ENCODE peak calls at places on chromosomes 2 and 18, in seven cellular contexts. O is Kasumi-1, V is adrenal gland, C is DMS 273 treated with DMSO at 0.1 percent for 48 hours, U is GM23338, Q is nucleus accumbens, I is GM12892. R is an unnamed sample.
A peak's percentile ranks its signal among the peaks of the same experiment; 100 is the strongest.

GRCh38 chr2:134677866-134678774 is 40.7 kb downstream of the TMEM163 start:
- DNase-seq in Q (no peak), O (no peak), I (no peak), C (no peak), U (peak; percentile 26), V (peak; percentile 59), R (no peak)

GRCh38 chr18:23415530-23415929 is 37.6 kb upstream of the RIOK3 start:
- DNase-seq in O (no peak), I (no peak), Q (no peak), C (no peak), U (no peak), V (no peak), R (no peak)

GRCh38 chr2:102839668-102840388 is 78.0 kb downstream of the TMEM182 start:
- DNase-seq in O (peak; percentile 49), Q (peak; percentile 3), C (peak; percentile 7), V (peak; percentile 17), U (peak; percentile 89), I (no peak), R (no peak)

GRCh38 chr2:22291074-22291473 is 1093.9 kb upstream of the KLHL29 start:
- DNase-seq in U (no peak), O (no peak), Q (no peak), V (no peak), I (no peak), C (no peak), R (no peak)

GRCh38 chr18:46596119-46596518 is 60.9 kb downstream of the LOXHD1 start:
- DNase-seq in Q (no peak), I (no peak), V (no peak), O (peak; percentile 80), C (peak; percentile 28), U (no peak), R (no peak)

GRCh38 chr2:174326880-174327558 is 7.7 kb upstream of the SP9 start:
- DNase-seq in C (no peak), I (no peak), O (no peak), V (no peak), U (peak; percentile 55), Q (no peak), R (no peak)

GRCh38 chr2:210363876-210364275 is 48.9 kb upstream of the MYL1 start:
- DNase-seq in O (no peak), V (no peak), C (no peak), Q (no peak), U (no peak), I (no peak), R (no peak)

GRCh38 chr2:29053223-29053622 is 21.1 kb downstream of the PCARE start:
- DNase-seq in Q (no peak), I (no peak), V (no peak), O (no peak), U (peak; percentile 24), C (no peak), R (no peak)

GRCh38 chr18:69400253-69400975 is at the start of gene DOK6:
- DNase-seq in C (peak; percentile 88), Q (peak; percentile 50), U (peak; percentile 80), O (peak; percentile 48), V (peak; percentile 15), I (peak; percentile 11), R (no peak)

GRCh38 chr18:48861181-48861715 is 89.5 kb downstream of the SMAD7 start:
- DNase-seq in I (no peak), Q (no peak), O (no peak), U (peak; percentile 49), V (no peak), C (no peak), R (no peak)

GRCh38 chr18:23593720-23594119 is 7.4 kb upstream of the NPC1 start:
- DNase-seq in I (no peak), U (no peak), C (no peak), Q (no peak), V (no peak), O (no peak), R (no peak)

GRCh38 chr18:12839526-12840196 is 44.4 kb downstream of the PTPN2 start:
- DNase-seq in C (no peak), Q (no peak), O (peak; percentile 78), V (peak; percentile 18), I (no peak), U (no peak), R (peak; percentile 39)

GRCh38 chr2:80392446-80392845 is 87.9 kb upstream of the LRRTM1 start:
- DNase-seq in C (no peak), O (no peak), U (no peak), I (no peak), V (no peak), Q (no peak), R (no peak)

GRCh38 chr2:43425659-43426058 is 170.2 kb downstream of the THADA start:
- DNase-seq in C (no peak), U (no peak), Q (no peak), V (no peak), O (no peak), I (no peak), R (no peak)

GRCh38 chr2:202306034-202306433 is 40.5 kb downstream of the NOP58 start:
- DNase-seq in V (no peak), O (no peak), C (no peak), Q (no peak), U (no peak), I (no peak), R (no peak)

GRCh38 chr2:156704132-156704531 is 268.0 kb downstream of the GPD2 start:
- DNase-seq in U (no peak), O (no peak), V (no peak), C (no peak), Q (no peak), I (no peak), R (no peak)

GRCh38 chr2:44097322-44097907 is 71.3 kb upstream of the PPM1B start:
- DNase-seq in V (no peak), I (no peak), C (peak; percentile 57), O (no peak), U (no peak), Q (no peak), R (no peak)

GRCh38 chr2:9803023-9803805 is 40.1 kb upstream of the TAF1B start:
- DNase-seq in I (no peak), V (no peak), C (no peak), O (no peak), Q (no peak), U (no peak), R (no peak)

GRCh38 chr2:145034511-145034910 is 514.6 kb upstream of the ZEB2 start:
- DNase-seq in I (no peak), U (no peak), Q (no peak), C (no peak), O (no peak), V (no peak), R (no peak)

GRCh38 chr2:45706028-45706427 is 54.6 kb downstream of the PRKCE start:
- DNase-seq in I (no peak), V (no peak), C (no peak), O (no peak), Q (no peak), U (no peak), R (no peak)

GRCh38 chr2:55026202-55026601 is 24.0 kb downstream of the RTN4 start:
- DNase-seq in I (no peak), Q (no peak), O (peak; percentile 28), C (no peak), U (no peak), V (no peak), R (no peak)

GRCh38 chr2:228642861-228643260 is 461.4 kb upstream of the SPHKAP start:
- DNase-seq in I (no peak), C (no peak), U (no peak), Q (no peak), V (peak; percentile 53), O (no peak), R (no peak)

GRCh38 chr2:33437297-33437696 is 39.2 kb upstream of the RASGRP3 start:
- DNase-seq in O (no peak), C (no peak), Q (no peak), V (no peak), I (no peak), U (no peak), R (no peak)

GRCh38 chr2:20425371-20425881 is 21.4 kb upstream of the RHOB start:
- DNase-seq in U (no peak), O (no peak), V (no peak), I (no peak), Q (no peak), C (no peak), R (no peak)

GRCh38 chr2:113894156-113894743 is 4.4 kb downstream of the ACTR3 start:
- DNase-seq in O (peak; percentile 29), U (peak; percentile 15), I (no peak), V (no peak), Q (no peak), C (no peak), R (no peak)

GRCh38 chr18:33817096-33817495 is 239.1 kb downstream of the ASXL3 start:
- DNase-seq in Q (no peak), I (no peak), U (no peak), O (no peak), V (no peak), C (no peak), R (no peak)

GRCh38 chr2:32357545-32358482 is 991 bp downstream of the BIRC6 start:
- DNase-seq in O (no peak), V (peak; percentile 60), U (peak; percentile 64), C (no peak), Q (peak; percentile 29), I (peak; percentile 42), R (peak; percentile 22)

GRCh38 chr2:30758315-30758714 is 48.9 kb downstream of the CAPN13 start:
- DNase-seq in C (no peak), O (no peak), Q (no peak), V (no peak), I (no peak), U (no peak), R (no peak)

GRCh38 chr18:50878345-50879301 is at the start of gene ME2:
- DNase-seq in O (peak; percentile 93), V (peak; percentile 90), C (peak; percentile 80), Q (peak; percentile 92), I (peak; percentile 89), U (peak; percentile 94), R (peak; percentile 93)

GRCh38 chr18:25737710-25738251 is 352.6 kb downstream of the SS18 start:
- DNase-seq in O (no peak), Q (no peak), C (peak; percentile 55), U (no peak), V (no peak), I (no peak), R (no peak)

GRCh38 chr18:71431689-71432088 is 1112.5 kb downstream of the CBLN2 start:
- DNase-seq in C (no peak), V (no peak), I (no peak), O (no peak), Q (no peak), U (no peak), R (no peak)

GRCh38 chr2:64838817-64839216 is 150.4 kb upstream of the SLC1A4 start:
- DNase-seq in V (peak; percentile 72), O (no peak), Q (no peak), C (no peak), U (no peak), I (no peak), R (no peak)

GRCh38 chr2:192813341-192813740 is 618.6 kb upstream of the TMEFF2 start:
- DNase-seq in Q (no peak), C (no peak), U (no peak), I (no peak), V (no peak), O (no peak), R (no peak)